ENCODE peak calls at places on chromosomes 4 and X, in nine cellular contexts. One of them, this sample, is unnamed.

GRCh38 chrX:73922856-73923429 is 359.9 kb downstream of the CHIC1 start:
- DNase-seq in SJSA1: no peak
- DNase-seq in Panc1: no peak
- DNase-seq in tibial artery: no peak
- DNase-seq in thyroid gland: no peak
- DNase-seq in GM23248: peak; percentile 65
- DNase-seq in effector memory CD4-positive, alpha-beta T cell: no peak
- DNase-seq in stomach: no peak
- DNase-seq in left lung: no peak
- DNase-seq in this sample: no peak

GRCh38 chr4:70838972-70839536 is 636 bp downstream of the GRSF1 start:
- DNase-seq in stomach: peak; percentile 67
- DNase-seq in left lung: peak; percentile 74
- DNase-seq in effector memory CD4-positive, alpha-beta T cell: peak; percentile 42
- DNase-seq in thyroid gland: peak; percentile 70
- DNase-seq in tibial artery: peak; percentile 84
- DNase-seq in GM23248: peak; percentile 82
- DNase-seq in Panc1: no peak
- DNase-seq in SJSA1: peak; percentile 67
- DNase-seq in this sample: peak; percentile 79

GRCh38 chrX:153582896-153583295 is 16.0 kb downstream of the CCNQ start:
- DNase-seq in GM23248: no peak
- DNase-seq in stomach: peak; percentile 31
- DNase-seq in effector memory CD4-positive, alpha-beta T cell: peak; percentile 15
- DNase-seq in tibial artery: no peak
- DNase-seq in left lung: peak; percentile 47
- DNase-seq in thyroid gland: no peak
- DNase-seq in Panc1: no peak
- DNase-seq in SJSA1: no peak
- DNase-seq in this sample: peak; percentile 81

GRCh38 chr4:166594326-166594946 is 639.9 kb downstream of the SPOCK3 start:
- DNase-seq in GM23248: peak; percentile 28
- DNase-seq in stomach: peak; percentile 37
- DNase-seq in effector memory CD4-positive, alpha-beta T cell: no peak
- DNase-seq in thyroid gland: no peak
- DNase-seq in tibial artery: no peak
- DNase-seq in SJSA1: no peak
- DNase-seq in left lung: no peak
- DNase-seq in Panc1: peak; percentile 10
- DNase-seq in this sample: no peak

GRCh38 chrX:134692990-134693389 is 34.7 kb upstream of the PLAC1 start:
- DNase-seq in thyroid gland: no peak
- DNase-seq in GM23248: peak; percentile 72
- DNase-seq in tibial artery: no peak
- DNase-seq in SJSA1: no peak
- DNase-seq in left lung: no peak
- DNase-seq in Panc1: no peak
- DNase-seq in stomach: no peak
- DNase-seq in effector memory CD4-positive, alpha-beta T cell: no peak
- DNase-seq in this sample: no peak

GRCh38 chrX:23720117-23720677 is 22.9 kb downstream of the ACOT9 start:
- DNase-seq in stomach: no peak
- DNase-seq in left lung: no peak
- DNase-seq in Panc1: no peak
- DNase-seq in effector memory CD4-positive, alpha-beta T cell: no peak
- DNase-seq in tibial artery: no peak
- DNase-seq in SJSA1: no peak
- DNase-seq in thyroid gland: no peak
- DNase-seq in GM23248: no peak
- DNase-seq in this sample: no peak

GRCh38 chr4:153257966-153258365 is 53.7 kb downstream of the TRIM2 start:
- DNase-seq in Panc1: no peak
- DNase-seq in GM23248: no peak
- DNase-seq in thyroid gland: no peak
- DNase-seq in left lung: no peak
- DNase-seq in effector memory CD4-positive, alpha-beta T cell: no peak
- DNase-seq in tibial artery: no peak
- DNase-seq in stomach: no peak
- DNase-seq in SJSA1: no peak
- DNase-seq in this sample: no peak

GRCh38 chr4:25696409-25696808 is 40.8 kb downstream of the SLC34A2 start:
- DNase-seq in stomach: no peak
- DNase-seq in Panc1: no peak
- DNase-seq in left lung: no peak
- DNase-seq in SJSA1: no peak
- DNase-seq in GM23248: no peak
- DNase-seq in effector memory CD4-positive, alpha-beta T cell: no peak
- DNase-seq in thyroid gland: no peak
- DNase-seq in tibial artery: no peak
- DNase-seq in this sample: no peak

GRCh38 chrX:97616883-97617510 is 733.3 kb downstream of the RPA4 start:
- DNase-seq in effector memory CD4-positive, alpha-beta T cell: no peak
- DNase-seq in SJSA1: no peak
- DNase-seq in tibial artery: no peak
- DNase-seq in left lung: no peak
- DNase-seq in Panc1: no peak
- DNase-seq in thyroid gland: no peak
- DNase-seq in GM23248: peak; percentile 72
- DNase-seq in stomach: no peak
- DNase-seq in this sample: no peak

GRCh38 chrX:134670241-134670811 is 12.1 kb upstream of the PLAC1 start:
- DNase-seq in GM23248: peak; percentile 84
- DNase-seq in Panc1: peak; percentile 41
- DNase-seq in left lung: peak; percentile 55
- DNase-seq in tibial artery: no peak
- DNase-seq in effector memory CD4-positive, alpha-beta T cell: no peak
- DNase-seq in SJSA1: peak; percentile 91
- DNase-seq in stomach: peak; percentile 48
- DNase-seq in thyroid gland: no peak
- DNase-seq in this sample: no peak

GRCh38 chr4:143939528-143939927 is 34.2 kb upstream of the GYPE start:
- DNase-seq in GM23248: no peak
- DNase-seq in effector memory CD4-positive, alpha-beta T cell: no peak
- DNase-seq in Panc1: no peak
- DNase-seq in left lung: no peak
- DNase-seq in SJSA1: no peak
- DNase-seq in tibial artery: no peak
- DNase-seq in thyroid gland: no peak
- DNase-seq in stomach: no peak
- DNase-seq in this sample: no peak

GRCh38 chr4:59094505-59094904 is 1984.3 kb upstream of the IGFBP7 start:
- DNase-seq in stomach: no peak
- DNase-seq in thyroid gland: no peak
- DNase-seq in effector memory CD4-positive, alpha-beta T cell: no peak
- DNase-seq in SJSA1: no peak
- DNase-seq in left lung: no peak
- DNase-seq in tibial artery: no peak
- DNase-seq in GM23248: no peak
- DNase-seq in Panc1: no peak
- DNase-seq in this sample: no peak

GRCh38 chrX:19257001-19257400 is 86.7 kb upstream of the PDHA1 start:
- DNase-seq in SJSA1: no peak
- DNase-seq in GM23248: no peak
- DNase-seq in left lung: no peak
- DNase-seq in thyroid gland: no peak
- DNase-seq in Panc1: no peak
- DNase-seq in stomach: no peak
- DNase-seq in tibial artery: no peak
- DNase-seq in effector memory CD4-positive, alpha-beta T cell: no peak
- DNase-seq in this sample: no peak

GRCh38 chr4:146591986-146592385 is 46.7 kb upstream of the POU4F2 start:
- DNase-seq in stomach: no peak
- DNase-seq in left lung: no peak
- DNase-seq in thyroid gland: no peak
- DNase-seq in effector memory CD4-positive, alpha-beta T cell: no peak
- DNase-seq in tibial artery: no peak
- DNase-seq in GM23248: peak; percentile 10
- DNase-seq in Panc1: no peak
- DNase-seq in SJSA1: no peak
- DNase-seq in this sample: no peak

DNA sequence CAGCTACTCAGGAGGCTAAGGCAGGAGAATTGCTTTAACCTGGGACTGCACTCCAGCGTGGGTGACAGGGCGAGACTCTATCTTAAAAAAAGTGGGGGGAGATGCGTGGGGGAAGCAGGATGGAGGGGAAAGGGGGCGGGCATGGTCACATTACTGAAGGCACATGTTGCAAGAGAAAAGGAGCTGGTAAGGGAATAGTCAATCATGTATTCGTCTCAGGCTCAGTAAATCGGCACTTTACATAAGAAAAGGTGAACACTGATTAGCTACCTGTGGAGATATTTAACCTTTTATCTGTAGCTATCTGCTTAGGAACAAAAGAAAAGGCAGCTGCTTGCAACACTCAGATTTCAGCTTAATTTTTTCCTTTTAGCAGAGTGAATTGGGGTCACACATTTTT is 132.5 kb downstream of the PLS3 start:
- DNase-seq in effector memory CD4-positive, alpha-beta T cell: no peak
- DNase-seq in GM23248: no peak
- DNase-seq in stomach: no peak
- DNase-seq in tibial artery: no peak
- DNase-seq in left lung: no peak
- DNase-seq in SJSA1: no peak
- DNase-seq in thyroid gland: no peak
- DNase-seq in Panc1: no peak
- DNase-seq in this sample: no peak
- H3K27me3 ChIP-seq in effector memory CD4-positive, alpha-beta T cell: no peaks in the 10 kb centered on the region
- H3K27me3 ChIP-seq in GM23248: no peaks in the 10 kb centered on the region
- H3K27me3 ChIP-seq in stomach: peaks cover 22% of the 10 kb centered on the region
- H3K27me3 ChIP-seq in tibial artery: no peaks in the 10 kb centered on the region
- H3K27me3 ChIP-seq in left lung: no peaks in the 10 kb centered on the region
- H3K27me3 ChIP-seq in SJSA1: no peaks in the 10 kb centered on the region
- H3K27me3 ChIP-seq in thyroid gland: no peaks in the 10 kb centered on the region
- H3K27me3 ChIP-seq in Panc1: no peaks in the 10 kb centered on the region
- H3K27me3 ChIP-seq in this sample: no peaks in the 10 kb centered on the region

GRCh38 chrX:47623540-47624027 is 3.9 kb upstream of the SYN1 start:
- DNase-seq in thyroid gland: peak; percentile 42
- DNase-seq in Panc1: no peak
- DNase-seq in SJSA1: peak; percentile 65
- DNase-seq in GM23248: peak; percentile 76
- DNase-seq in left lung: peak; percentile 56
- DNase-seq in stomach: no peak
- DNase-seq in effector memory CD4-positive, alpha-beta T cell: no peak
- DNase-seq in tibial artery: no peak
- DNase-seq in this sample: no peak

GRCh38 chrX:47621851-47622250 is 2.2 kb upstream of the SYN1 start:
- DNase-seq in left lung: no peak
- DNase-seq in stomach: no peak
- DNase-seq in GM23248: no peak
- DNase-seq in thyroid gland: no peak
- DNase-seq in SJSA1: no peak
- DNase-seq in effector memory CD4-positive, alpha-beta T cell: no peak
- DNase-seq in tibial artery: no peak
- DNase-seq in Panc1: no peak
- DNase-seq in this sample: peak; percentile 11

GRCh38 chrX:47620303-47620685 is 637 bp upstream of the SYN1 start:
- DNase-seq in stomach: no peak
- DNase-seq in GM23248: no peak
- DNase-seq in tibial artery: no peak
- DNase-seq in thyroid gland: no peak
- DNase-seq in Panc1: no peak
- DNase-seq in effector memory CD4-positive, alpha-beta T cell: no peak
- DNase-seq in left lung: no peak
- DNase-seq in SJSA1: no peak
- DNase-seq in this sample: no peak

GRCh38 chrX:47618923-47619485 is 653 bp downstream of the SYN1 start:
- DNase-seq in effector memory CD4-positive, alpha-beta T cell: no peak
- DNase-seq in SJSA1: no peak
- DNase-seq in Panc1: no peak
- DNase-seq in thyroid gland: no peak
- DNase-seq in left lung: no peak
- DNase-seq in stomach: no peak
- DNase-seq in GM23248: no peak
- DNase-seq in tibial artery: no peak
- DNase-seq in this sample: no peak

GRCh38 chrX:47619486-47620302 is at the start of gene SYN1:
- DNase-seq in left lung: peak; percentile 82
- DNase-seq in tibial artery: peak; percentile 80
- DNase-seq in thyroid gland: peak; percentile 81
- DNase-seq in stomach: peak; percentile 76
- DNase-seq in effector memory CD4-positive, alpha-beta T cell: peak; percentile 63
- DNase-seq in GM23248: peak; percentile 89
- DNase-seq in SJSA1: peak; percentile 74
- DNase-seq in Panc1: no peak
- DNase-seq in this sample: peak; percentile 75
- H3K4me3 ChIP-seq in left lung: peak within 1 kb of the TSS; percentile 31
- H3K4me3 ChIP-seq in tibial artery: peak within 1 kb of the TSS; percentile 43
- H3K4me3 ChIP-seq in thyroid gland: no peak within 1 kb of the TSS
- H3K4me3 ChIP-seq in stomach: peak within 1 kb of the TSS; percentile 28
- H3K4me3 ChIP-seq in effector memory CD4-positive, alpha-beta T cell: peak within 1 kb of the TSS; percentile 44
- H3K4me3 ChIP-seq in GM23248: peak within 1 kb of the TSS; percentile 55
- H3K4me3 ChIP-seq in SJSA1: peak within 1 kb of the TSS; percentile 21
- H3K4me3 ChIP-seq in Panc1: peak within 1 kb of the TSS; percentile 40
- H3K4me3 ChIP-seq in this sample: no peak within 1 kb of the TSS

DNA sequence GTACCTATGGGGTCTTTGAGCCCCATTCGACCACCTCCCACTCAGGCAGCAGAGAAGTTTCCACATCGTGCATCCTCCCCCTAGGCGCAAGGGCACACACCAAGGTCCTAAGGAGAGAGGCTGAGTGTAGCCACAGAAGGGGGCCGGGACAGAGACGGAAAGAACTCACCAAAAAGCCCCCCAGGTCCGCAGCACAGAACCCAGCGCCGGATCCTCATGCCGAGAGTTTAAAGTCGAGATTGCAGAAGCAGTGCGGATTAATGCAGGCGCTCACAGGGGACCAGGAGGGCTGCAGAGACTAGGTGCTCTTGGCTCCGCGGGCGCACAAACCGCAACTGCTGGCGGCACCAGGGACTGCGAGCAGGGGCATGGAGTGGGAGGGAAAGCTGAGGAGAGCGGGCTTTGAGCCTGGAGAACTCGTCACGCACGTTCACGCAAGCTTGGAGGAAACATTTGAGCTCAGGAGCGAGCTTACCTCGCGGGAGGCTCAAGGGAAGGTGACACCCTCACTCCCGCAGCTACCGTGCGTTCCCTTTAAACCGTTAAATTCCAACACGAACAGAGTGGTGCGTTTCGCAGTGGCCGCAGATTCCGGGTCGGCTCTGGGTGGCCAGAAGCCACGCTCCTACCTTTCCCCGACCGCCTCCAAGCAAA is 8.5 kb downstream of the NKX3-2 start:
- DNase-seq in tibial artery: no peak
- DNase-seq in Panc1: no peak
- DNase-seq in thyroid gland: no peak
- DNase-seq in SJSA1: no peak
- DNase-seq in effector memory CD4-positive, alpha-beta T cell: no peak
- DNase-seq in GM23248: no peak
- DNase-seq in stomach: no peak
- DNase-seq in left lung: no peak
- DNase-seq in this sample: no peak
- H3K27me3 ChIP-seq in tibial artery: peaks cover 98% of the 10 kb centered on the region
- H3K27me3 ChIP-seq in Panc1: no peaks in the 10 kb centered on the region
- H3K27me3 ChIP-seq in thyroid gland: peaks cover 70% of the 10 kb centered on the region
- H3K27me3 ChIP-seq in SJSA1: no peaks in the 10 kb centered on the region
- H3K27me3 ChIP-seq in effector memory CD4-positive, alpha-beta T cell: peaks cover 96% of the 10 kb centered on the region
- H3K27me3 ChIP-seq in GM23248: peaks cover 98% of the 10 kb centered on the region
- H3K27me3 ChIP-seq in stomach: peaks cover 98% of the 10 kb centered on the region
- H3K27me3 ChIP-seq in left lung: peaks cover 100% of the 10 kb centered on the region
- H3K27me3 ChIP-seq in this sample: no peaks in the 10 kb centered on the region

DNA sequence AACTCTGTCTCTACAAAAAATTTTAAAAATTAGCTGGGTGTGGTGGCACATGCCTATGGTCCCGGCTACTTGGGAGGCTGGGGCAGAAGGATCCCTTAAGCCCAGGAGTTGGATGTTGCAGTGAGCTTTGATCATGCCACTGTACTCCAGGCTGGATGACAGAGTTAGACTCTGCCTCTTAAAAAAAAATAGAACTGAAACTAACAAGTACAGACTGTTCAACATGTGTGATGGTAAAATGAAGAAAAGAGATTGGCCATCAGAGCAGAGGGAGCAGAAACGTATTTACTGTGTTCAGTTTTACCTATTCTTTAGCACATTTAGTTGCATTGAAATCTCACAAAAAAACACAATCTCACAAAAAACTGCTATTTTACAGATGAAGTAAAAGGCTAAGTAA is 77.9 kb upstream of the NAP1L5 start:
- DNase-seq in SJSA1: no peak
- DNase-seq in thyroid gland: no peak
- DNase-seq in tibial artery: no peak
- DNase-seq in Panc1: no peak
- DNase-seq in GM23248: no peak
- DNase-seq in stomach: no peak
- DNase-seq in effector memory CD4-positive, alpha-beta T cell: no peak
- DNase-seq in left lung: no peak
- DNase-seq in this sample: no peak
- H3K4me3 ChIP-seq in SJSA1: no peak overlapping the region
- H3K4me3 ChIP-seq in thyroid gland: no peak overlapping the region
- H3K4me3 ChIP-seq in tibial artery: no peak overlapping the region
- H3K4me3 ChIP-seq in Panc1: no peak overlapping the region
- H3K4me3 ChIP-seq in GM23248: no peak overlapping the region
- H3K4me3 ChIP-seq in stomach: no peak overlapping the region
- H3K4me3 ChIP-seq in effector memory CD4-positive, alpha-beta T cell: no peak overlapping the region
- H3K4me3 ChIP-seq in left lung: no peak overlapping the region
- H3K4me3 ChIP-seq in this sample: no peak overlapping the region

This sample was measured in Peyer's patch.